ENCODE peak calls at places on chromosome 15, in four cellular contexts. K is ovary, Q is adrenal gland, T is K562. Y is an unnamed sample.

GRCh38 chr15:34610388-34610787 is 26.9 kb upstream of the GOLGA8B start:
- DNase-seq in K (no peak), Q (no peak), T (no peak), Y (no peak)

GRCh38 chr15:49589030-49589429 is 31.6 kb downstream of the FAM227B start:
- DNase-seq in K (no peak), Q (no peak), T (no peak), Y (no peak)

GRCh38 chr15:44719293-44719999 is 8.1 kb downstream of the B2M start:
- DNase-seq in K (no peak), Q (no peak), T (no peak), Y (no peak)

GRCh38 chr15:83299462-83299861 is 15.0 kb upstream of the BNC1 start:
- DNase-seq in K (no peak), Q (no peak), T (no peak), Y (no peak)

GRCh38 chr15:96860746-96861145 is 530.2 kb downstream of the NR2F2 start:
- DNase-seq in K (no peak), Q (no peak), T (no peak), Y (no peak)

GRCh38 chr15:31471731-31472430 is 145.2 kb downstream of the KLF13 start:
- DNase-seq in K (no peak), Q (no peak), T (no peak), Y (no peak)

GRCh38 chr15:86653344-86654192 is 573.9 kb downstream of the AGBL1 start:
- DNase-seq in K (no peak), Q (no peak), T (no peak), Y (no peak)

GRCh38 chr15:84981711-84982300 is at the start of gene PDE8A:
- DNase-seq in K (no peak), Q (peak), T (peak), Y (peak)

GRCh38 chr15:81516461-81516860 is 142.4 kb upstream of the TMC3 start:
- DNase-seq in K (no peak), Q (peak), T (no peak), Y (no peak)

GRCh38 chr15:87848012-87848411 is 408.5 kb downstream of the NTRK3 start:
- DNase-seq in K (no peak), Q (no peak), T (no peak), Y (no peak)
- H3K4me3 ChIP-seq in K (no peak), Q (no peak), T (no peak), Y (no peak)

GRCh38 chr15:40252141-40252437 is 13.2 kb downstream of the PAK6 start:
- DNase-seq in K (no peak), Q (no peak), T (no peak), Y (peak)
- H3K4me3 ChIP-seq in K (peak), Q (no peak), T (no peak), Y (peak)

DNA sequence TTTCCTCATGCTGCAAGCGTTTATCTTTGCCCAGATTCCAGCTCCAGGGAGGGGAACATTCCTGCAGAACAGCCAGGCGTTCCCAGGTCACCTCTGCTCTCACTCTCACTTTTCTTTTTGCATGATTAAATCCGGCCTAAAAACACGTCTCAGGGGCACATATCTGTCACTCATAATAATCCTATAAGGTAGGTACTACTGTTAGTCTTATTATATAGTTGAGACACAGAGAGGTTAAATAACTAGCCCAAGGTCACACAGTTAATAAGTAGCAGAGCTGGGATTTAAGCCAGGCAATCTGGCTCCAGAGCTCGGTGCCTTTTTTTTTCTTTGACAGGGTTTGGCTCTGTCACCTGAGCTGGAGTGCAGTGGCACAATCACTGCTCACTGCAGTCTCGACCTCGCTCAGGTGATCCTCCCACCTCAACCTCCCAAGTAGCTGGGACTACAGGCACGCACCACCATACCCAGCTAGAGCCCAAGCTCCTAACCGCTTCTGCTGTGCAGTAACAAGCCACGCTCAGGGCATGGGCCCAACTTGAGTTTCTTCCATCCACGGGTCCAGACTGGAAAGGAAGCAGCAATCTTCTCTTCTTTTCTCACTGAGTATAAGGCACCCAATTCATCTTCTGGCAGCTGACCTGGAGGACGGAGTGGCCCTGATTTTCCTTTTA is 96.5 kb downstream of the LIPC start:
- DNase-seq in K (no peak), Q (peak), T (no peak), Y (no peak)
- H3K4me3 ChIP-seq in K (no peak), Q (no peak), T (no peak), Y (no peak)

GRCh38 chr15:76953913-76954312 is 22.4 kb downstream of the RCN2 start:
- DNase-seq in K (no peak), Q (no peak), T (no peak), Y (no peak)
- H3K4me3 ChIP-seq in K (no peak), Q (no peak), T (no peak), Y (no peak)

GRCh38 chr15:98549003-98549402 is 99.3 kb upstream of the IGF1R start:
- DNase-seq in K (no peak), Q (no peak), T (no peak), Y (no peak)
- H3K4me3 ChIP-seq in K (peak), Q (no peak), T (no peak), Y (peak)

GRCh38 chr15:28895146-28895545 is 9.4 kb downstream of the APBA2 start:
- DNase-seq in K (no peak), Q (no peak), T (no peak), Y (no peak)
- H3K4me3 ChIP-seq in K (no peak), Q (no peak), T (no peak), Y (no peak)

GRCh38 chr15:92907880-92908279 is 7.8 kb downstream of the CHD2 start:
- DNase-seq in K (peak), Q (peak), T (no peak), Y (no peak)

GRCh38 chr15:92909131-92909781 is 9.1 kb downstream of the CHD2 start:
- DNase-seq in K (no peak), Q (no peak), T (no peak), Y (no peak)

GRCh38 chr15:92907229-92907628 is 7.1 kb downstream of the CHD2 start:
- DNase-seq in K (no peak), Q (no peak), T (no peak), Y (no peak)

GRCh38 chr15:92906563-92907081 is 6.5 kb downstream of the CHD2 start:
- DNase-seq in K (no peak), Q (peak), T (no peak), Y (no peak)

DNA sequence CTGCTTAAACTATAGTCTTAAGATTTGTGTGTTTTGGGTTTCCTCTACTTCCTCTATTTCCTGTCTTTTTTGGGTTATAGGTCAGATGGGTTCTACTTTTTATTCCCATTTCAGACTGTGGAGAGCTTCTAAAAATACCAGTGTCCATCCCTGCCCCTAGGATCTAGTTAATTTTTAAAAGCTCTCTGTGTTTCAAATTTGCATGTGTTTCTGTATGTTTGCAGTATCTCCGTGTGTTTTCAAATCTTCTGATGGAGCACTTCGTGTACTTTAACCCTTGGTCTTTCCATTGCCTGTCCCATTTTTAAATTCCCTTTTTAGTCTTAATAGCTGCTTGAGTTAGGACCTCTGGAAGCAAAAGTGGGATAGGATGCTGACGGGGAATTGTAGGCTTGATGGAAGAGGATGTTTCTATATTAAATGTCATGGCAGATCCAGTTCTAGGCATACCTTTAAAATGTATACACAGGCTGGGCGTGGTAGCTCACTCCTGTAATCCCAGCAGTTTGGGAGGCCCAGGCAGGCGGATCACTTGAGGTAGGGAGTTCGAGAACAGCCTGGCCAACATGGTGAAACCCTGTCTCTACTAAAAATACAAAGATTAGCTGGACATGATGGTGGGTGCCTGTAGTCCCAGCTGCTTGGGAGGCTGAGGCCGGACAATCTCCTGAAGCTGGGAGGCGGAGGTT is 8.4 kb downstream of the CHD2 start:
- DNase-seq in K (no peak), Q (no peak), T (no peak), Y (no peak)
- H3K4me3 ChIP-seq in K (peak), Q (no peak), T (no peak), Y (no peak)

Y was measured in pancreas.